ENCODE peak calls at places on chromosomes 11 and 22, in eight cellular contexts. Q is NCI-H524 treated with DMSO at 0.1 percent for 48 hours; O is stimulated activated CD4-positive, alpha-beta T cell treated with anti-CD3 and anti-CD28 coated beads, Interleukin-15, amount 100 ng/mL, for 24 hours; U is stimulated activated CD8-positive, alpha-beta memory T cell treated with anti-CD3 and anti-CD28 coated beads, Interleukin-4, amount 100 ng/mL, for 1 hour; S is naive thymus-derived CD4-positive, alpha-beta T cell; E is foreskin fibroblast; W is T-helper 2 cell; G is fibroblast of mammary gland. Z is an unnamed sample.

GRCh38 chr11:296976-297665 is 2.2 kb downstream of the IFITM5 start:
- DNase-seq in Q (no peak), O (no peak), U (no peak), S (no peak), E (no peak), W (peak; percentile 7), G (peak; percentile 39), Z (no peak)

GRCh38 chr11:117724621-117725020 is 72.4 kb downstream of the DSCAML1 start:
- DNase-seq in Q (no peak), O (no peak), U (no peak), S (no peak), E (no peak), W (no peak), G (no peak), Z (no peak)

GRCh38 chr11:85385561-85385960 is 241.6 kb downstream of the DLG2 start:
- DNase-seq in Q (peak; percentile 14), O (no peak), U (no peak), S (no peak), E (no peak), W (no peak), G (no peak), Z (no peak)

GRCh38 chr11:65183201-65183891 is 1.6 kb downstream of the CAPN1 start:
- DNase-seq in Q (no peak), O (no peak), U (no peak), S (no peak), E (no peak), W (no peak), G (no peak), Z (no peak)

GRCh38 chr11:2663506-2663905 is 36.3 kb downstream of the KCNQ1OT1 start:
- DNase-seq in Q (no peak), O (no peak), U (no peak), S (no peak), E (no peak), W (no peak), G (no peak), Z (no peak)

GRCh38 chr22:37930270-37930951 is 23.0 kb downstream of the C22orf23 start:
- DNase-seq in Q (no peak), O (peak; percentile 17), U (no peak), S (no peak), E (peak; percentile 67), W (no peak), G (peak; percentile 49), Z (no peak)

GRCh38 chr11:8719260-8720190 is 36.9 kb downstream of the RPL27A start:
- DNase-seq in Q (no peak), O (no peak), U (no peak), S (no peak), E (peak; percentile 98), W (no peak), G (peak; percentile 97), Z (no peak)

GRCh38 chr22:37507731-37508130 is 11.5 kb downstream of the CARD10 start:
- DNase-seq in Q (no peak), O (no peak), U (no peak), S (no peak), E (no peak), W (no peak), G (no peak), Z (no peak)

GRCh38 chr11:26626346-26626745 is 54.3 kb upstream of the MUC15 start:
- DNase-seq in Q (no peak), O (no peak), U (no peak), S (no peak), E (peak; percentile 87), W (no peak), G (peak; percentile 91), Z (no peak)

GRCh38 chr11:1731451-1732059 is 18.8 kb downstream of the IFITM10 start:
- DNase-seq in Q (no peak), O (no peak), U (no peak), S (no peak), E (no peak), W (no peak), G (no peak), Z (no peak)

GRCh38 chr22:44587911-44588310 is 89.9 kb upstream of the RTL6 start:
- DNase-seq in Q (no peak), O (no peak), U (no peak), S (no peak), E (no peak), W (no peak), G (no peak), Z (no peak)

GRCh38 chr22:40714514-40714966 is 35.3 kb downstream of the MCHR1 start:
- DNase-seq in Q (peak; percentile 19), O (no peak), U (no peak), S (no peak), E (peak; percentile 26), W (no peak), G (peak; percentile 37), Z (no peak)